ENCODE peak calls at places on chromosomes 13 and 19, in nine cellular contexts. F is transverse colon, B is A549, K is stomach, S is suprapubic skin, W is upper lobe of left lung, Q is K562, V is ovary, P is esophagus muscularis mucosa. H is an unnamed sample.

GRCh38 chr13:101628900-101629299 is 176.4 kb downstream of the ITGBL1 start:
- DNase-seq in F (no peak), B (no peak), K (no peak), S (no peak), W (no peak), Q (no peak), V (no peak), P (no peak), H (no peak)

GRCh38 chr13:50842711-50843255 is 709 bp downstream of the DLEU7 start:
- DNase-seq in F (no peak), B (no peak), K (no peak), S (no peak), W (no peak), Q (no peak), V (no peak), P (no peak), H (no peak)

GRCh38 chr19:33383722-33384292 is 10.3 kb downstream of the CEBPG start:
- DNase-seq in F (peak; percentile 2), B (no peak), K (no peak), S (peak; percentile 42), W (no peak), Q (no peak), V (no peak), P (no peak), H (no peak)

GRCh38 chr13:31545616-31546015 is 193.7 kb upstream of the RXFP2 start:
- DNase-seq in F (no peak), B (no peak), K (no peak), S (no peak), W (no peak), Q (no peak), V (no peak), P (no peak), H (no peak)

GRCh38 chr13:20191902-20192469 is 752 bp downstream of the GJB2 start:
- DNase-seq in F (peak; percentile 66), B (peak; percentile 16), K (peak; percentile 53), S (no peak), W (peak; percentile 36), Q (no peak), V (no peak), P (peak; percentile 80), H (no peak)

GRCh38 chr19:2282062-2282861 is at the start of gene PEAK3:
- DNase-seq in F (peak; percentile 79), B (no peak), K (peak; percentile 67), S (peak; percentile 81), W (peak; percentile 87), Q (peak; percentile 68), V (peak; percentile 73), P (peak; percentile 96), H (peak; percentile 65)

GRCh38 chr19:19636573-19636972 is 6.9 kb downstream of the GMIP start:
- DNase-seq in F (no peak), B (no peak), K (no peak), S (no peak), W (no peak), Q (no peak), V (no peak), P (no peak), H (no peak)

GRCh38 chr19:1041835-1042685 is 2.2 kb downstream of the ABCA7 start:
- DNase-seq in F (peak; percentile 94), B (peak; percentile 97), K (peak; percentile 67), S (peak; percentile 87), W (no peak), Q (peak; percentile 77), V (no peak), P (no peak), H (no peak)

GRCh38 chr13:44416297-44416696 is 42.7 kb downstream of the SERP2 start:
- DNase-seq in F (no peak), B (no peak), K (no peak), S (no peak), W (peak; percentile 38), Q (no peak), V (no peak), P (no peak), H (no peak)

GRCh38 chr19:13135068-13136062 is 14.8 kb downstream of the STX10 start:
- DNase-seq in F (no peak), B (no peak), K (no peak), S (no peak), W (no peak), Q (no peak), V (no peak), P (no peak), H (no peak)

GRCh38 chr19:13137290-13137794 is 12.8 kb downstream of the STX10 start:
- DNase-seq in F (no peak), B (no peak), K (no peak), S (no peak), W (no peak), Q (no peak), V (no peak), P (no peak), H (no peak)

GRCh38 chr19:13139633-13140311 is 10.4 kb downstream of the STX10 start:
- DNase-seq in F (no peak), B (no peak), K (no peak), S (no peak), W (no peak), Q (no peak), V (no peak), P (no peak), H (no peak)

GRCh38 chr19:13138916-13139198 is 11.3 kb downstream of the STX10 start:
- DNase-seq in F (no peak), B (no peak), K (no peak), S (no peak), W (no peak), Q (no peak), V (no peak), P (no peak), H (no peak)

DNA sequence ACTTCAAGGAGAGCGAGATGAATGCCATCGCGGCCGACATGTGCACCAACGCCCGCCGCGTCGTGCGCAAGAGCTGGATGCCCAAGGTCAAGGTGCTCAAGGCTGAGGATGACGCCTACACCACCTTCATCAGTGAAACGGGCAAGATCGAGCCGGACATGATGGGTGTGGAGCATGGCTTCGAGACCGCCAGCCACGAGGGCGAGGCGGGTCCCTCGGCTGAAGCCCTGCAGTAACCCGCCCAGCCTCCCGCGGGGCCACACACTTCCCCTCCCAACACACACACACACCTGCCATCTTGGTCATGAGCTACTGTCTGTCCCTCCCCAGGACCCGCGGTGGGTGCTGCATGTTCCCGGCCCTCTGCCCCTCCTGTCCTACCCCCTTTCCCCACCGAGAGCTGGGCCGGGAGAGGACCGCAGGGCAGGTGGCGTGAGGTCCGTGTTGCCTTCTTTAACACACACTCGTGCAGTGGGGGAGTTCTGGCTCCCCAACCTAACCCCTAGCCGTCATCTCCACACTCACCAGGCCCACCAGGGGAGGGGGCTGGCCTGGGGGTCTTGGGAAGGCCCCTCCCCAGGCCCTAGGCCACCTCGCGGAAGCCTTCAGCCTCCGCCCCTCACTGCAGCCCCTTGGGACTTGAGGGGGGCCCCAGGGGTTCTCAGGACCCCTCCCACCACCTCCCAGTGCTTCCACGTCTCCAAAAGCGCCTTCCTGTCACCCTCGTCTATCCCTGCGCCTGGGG is 11.8 kb downstream of the STX10 start:
- DNase-seq in F (no peak), B (no peak), K (no peak), S (no peak), W (no peak), Q (no peak), V (no peak), P (no peak), H (no peak)
- TF ChIP-seq EP300 in F (no peak), B (no peak), K (no peak), S (no peak), W (no peak), Q (no peak), V (no peak), P (no peak), H (no peak)

DNA sequence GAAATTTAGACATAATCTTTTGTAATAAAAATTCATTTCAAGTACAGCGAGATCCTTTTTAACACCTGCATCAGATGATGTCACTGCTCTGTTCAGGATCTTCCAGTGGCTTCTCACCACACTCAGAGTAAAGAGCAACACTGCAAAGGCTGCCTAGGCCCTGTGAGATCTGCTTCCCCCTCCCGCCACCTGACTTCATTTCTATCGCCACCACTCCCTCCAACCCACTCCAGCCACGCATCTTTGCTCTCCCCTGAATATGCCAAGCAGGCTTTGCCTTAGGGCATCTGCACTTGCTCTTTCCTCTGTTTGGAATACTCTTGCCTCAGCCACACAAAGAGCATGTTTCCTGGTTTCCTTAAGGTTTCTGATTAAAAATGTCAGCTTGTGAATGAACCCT is 58.3 kb downstream of the MBNL2 start:
- DNase-seq in F (no peak), B (no peak), K (no peak), S (no peak), W (no peak), Q (no peak), V (no peak), P (no peak), H (no peak)
- TF ChIP-seq EP300 in F (no peak), B (no peak), K (no peak), S (no peak), W (no peak), Q (no peak), V (no peak), P (no peak), H (no peak)

GRCh38 chr13:61918841-61919240 is 503.2 kb upstream of the PCDH20 start:
- DNase-seq in F (no peak), B (no peak), K (no peak), S (no peak), W (no peak), Q (no peak), V (no peak), P (no peak), H (no peak)
- TF ChIP-seq EP300 in F (no peak), B (no peak), K (no peak), S (no peak), W (no peak), Q (no peak), V (no peak), P (no peak), H (no peak)

GRCh38 chr13:79901336-79901735 is 420.4 kb downstream of the NDFIP2 start:
- DNase-seq in F (no peak), B (no peak), K (no peak), S (no peak), W (no peak), Q (no peak), V (no peak), P (no peak), H (no peak)
- TF ChIP-seq EP300 in F (no peak), B (no peak), K (no peak), S (no peak), W (no peak), Q (no peak), V (no peak), P (no peak), H (no peak)

DNA sequence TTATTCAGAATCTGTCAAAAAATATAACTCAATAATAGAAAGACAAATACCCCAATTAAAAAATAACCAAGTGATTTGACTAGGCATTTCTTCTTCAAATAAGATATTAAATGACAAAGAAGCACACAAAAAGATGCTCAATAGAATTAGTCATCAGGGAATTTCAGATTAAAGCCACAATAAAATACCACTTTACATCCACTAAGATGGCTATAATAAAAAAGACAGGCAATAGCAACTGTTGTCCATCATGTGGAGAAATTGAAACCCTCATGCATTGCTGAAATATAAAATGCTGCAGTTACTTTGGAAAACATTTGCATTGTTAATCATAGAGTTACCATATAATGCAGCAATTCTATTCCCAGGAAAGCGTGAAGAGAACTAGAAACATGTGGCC is 605.4 kb upstream of the SLITRK1 start:
- DNase-seq in F (no peak), B (no peak), K (no peak), S (no peak), W (no peak), Q (no peak), V (no peak), P (no peak), H (no peak)
- TF ChIP-seq EP300 in F (no peak), B (no peak), K (no peak), S (no peak), W (no peak), Q (no peak), V (no peak), P (no peak), H (no peak)

H was measured in tibial nerve.